ENCODE peak calls at places on chromosomes 7 and 10, in ten cellular contexts. W is fibroblast of villous mesenchyme; Q is spleen; L is NCI-H748 treated with DMSO at 0.1 percent for 48 hours; U is hippocampal formation; X is GM03348; Z is K562; G is CD8-positive, alpha-beta T cell; S is HS-27A; Y is AG08396. V is an unnamed sample.

GRCh38 chr10:104642311-104643022 is 1.4 kb downstream of the SORCS3 start:
- DNase-seq in W (no peak), Q (no peak), L (no peak), U (peak), X (peak), Z (peak), G (no peak), S (no peak), Y (peak), V (peak)

GRCh38 chr7:22665816-22666375 is 61.1 kb upstream of the IL6 start:
- DNase-seq in W (no peak), Q (no peak), L (no peak), U (no peak), X (no peak), Z (no peak), G (no peak), S (no peak), Y (no peak), V (no peak)

GRCh38 chr7:88791891-88792290 is 3.6 kb downstream of the TEX47 start:
- DNase-seq in W (no peak), Q (no peak), L (no peak), U (no peak), X (no peak), Z (no peak), G (no peak), S (no peak), Y (no peak), V (no peak)

GRCh38 chr7:33423646-33424020 is 294.3 kb downstream of the BBS9 start:
- DNase-seq in W (no peak), Q (no peak), L (no peak), U (no peak), X (no peak), Z (peak), G (no peak), S (no peak), Y (no peak), V (no peak)

GRCh38 chr10:28935061-28935460 is 257.7 kb downstream of the BAMBI start:
- DNase-seq in W (no peak), Q (no peak), L (no peak), U (no peak), X (no peak), Z (no peak), G (no peak), S (no peak), Y (no peak), V (no peak)

GRCh38 chr10:20248309-20248708 is 432.1 kb downstream of the PLXDC2 start:
- DNase-seq in W (no peak), Q (no peak), L (no peak), U (no peak), X (no peak), Z (no peak), G (no peak), S (no peak), Y (no peak), V (no peak)

GRCh38 chr7:12456506-12456905 is 52.8 kb upstream of the VWDE start:
- DNase-seq in W (no peak), Q (no peak), L (no peak), U (no peak), X (no peak), Z (no peak), G (no peak), S (no peak), Y (no peak), V (no peak)

GRCh38 chr7:102426268-102427031 is 6.9 kb upstream of the ORAI2 start:
- DNase-seq in W (no peak), Q (peak), L (no peak), U (no peak), X (no peak), Z (no peak), G (peak), S (no peak), Y (no peak), V (no peak)

GRCh38 chr7:55493416-55493815 is 78.9 kb downstream of the VOPP1 start:
- DNase-seq in W (peak), Q (peak), L (no peak), U (no peak), X (peak), Z (no peak), G (no peak), S (no peak), Y (peak), V (peak)

GRCh38 chr7:127715901-127716300 is 63.9 kb downstream of the SND1 start:
- DNase-seq in W (no peak), Q (no peak), L (no peak), U (no peak), X (no peak), Z (no peak), G (no peak), S (no peak), Y (no peak), V (no peak)

GRCh38 chr7:79341902-79342301 is 111.6 kb downstream of the MAGI2 start:
- DNase-seq in W (no peak), Q (no peak), L (no peak), U (no peak), X (no peak), Z (no peak), G (no peak), S (no peak), Y (no peak), V (no peak)

GRCh38 chr10:128063736-128064614 is 62.2 kb downstream of the MKI67 start:
- DNase-seq in W (no peak), Q (peak), L (no peak), U (no peak), X (no peak), Z (no peak), G (no peak), S (no peak), Y (no peak), V (no peak)

GRCh38 chr7:103299660-103300059 is 2.4 kb downstream of the PMPCB start:
- DNase-seq in W (no peak), Q (no peak), L (no peak), U (no peak), X (no peak), Z (no peak), G (no peak), S (no peak), Y (no peak), V (no peak)

GRCh38 chr10:121539757-121540156 is 58.5 kb downstream of the FGFR2 start:
- DNase-seq in W (no peak), Q (no peak), L (no peak), U (no peak), X (no peak), Z (no peak), G (no peak), S (no peak), Y (no peak), V (no peak)

GRCh38 chr10:130128922-130129321 is 7.3 kb upstream of the GLRX3 start:
- DNase-seq in W (no peak), Q (no peak), L (no peak), U (no peak), X (no peak), Z (no peak), G (no peak), S (no peak), Y (no peak), V (no peak)

GRCh38 chr7:114985316-114985715 is 63.4 kb downstream of the MDFIC start:
- DNase-seq in W (no peak), Q (no peak), L (no peak), U (no peak), X (no peak), Z (no peak), G (no peak), S (no peak), Y (no peak), V (no peak)

GRCh38 chr10:104734408-104734807 is 93.3 kb downstream of the SORCS3 start:
- DNase-seq in W (no peak), Q (no peak), L (no peak), U (no peak), X (no peak), Z (no peak), G (no peak), S (no peak), Y (no peak), V (no peak)

GRCh38 chr10:91552260-91552659 is 80.6 kb downstream of the PPP1R3C start:
- DNase-seq in W (no peak), Q (no peak), L (no peak), U (no peak), X (no peak), Z (no peak), G (no peak), S (no peak), Y (no peak), V (no peak)

GRCh38 chr10:12409171-12409570 is 59.8 kb downstream of the CAMK1D start:
- DNase-seq in W (no peak), Q (peak), L (no peak), U (no peak), X (no peak), Z (no peak), G (no peak), S (no peak), Y (no peak), V (no peak)

GRCh38 chr10:112785089-112785488 is 165.0 kb upstream of the TCF7L2 start:
- DNase-seq in W (no peak), Q (no peak), L (no peak), U (no peak), X (no peak), Z (no peak), G (no peak), S (no peak), Y (no peak), V (no peak)

GRCh38 chr10:70676511-70676910 is 4.2 kb downstream of the ADAMTS14 start:
- DNase-seq in W (no peak), Q (no peak), L (no peak), U (no peak), X (no peak), Z (no peak), G (no peak), S (no peak), Y (no peak), V (no peak)

GRCh38 chr7:151590801-151591771 is 71.4 kb upstream of the RHEB start:
- DNase-seq in W (no peak), Q (no peak), L (no peak), U (no peak), X (no peak), Z (no peak), G (no peak), S (no peak), Y (no peak), V (no peak)

GRCh38 chr7:152760384-152761115 is 998 bp downstream of the ACTR3B start:
- DNase-seq in W (no peak), Q (no peak), L (no peak), U (no peak), X (no peak), Z (no peak), G (no peak), S (no peak), Y (no peak), V (peak)

GRCh38 chr7:135817576-135817975 is 69.0 kb upstream of the FAM180A start:
- DNase-seq in W (no peak), Q (no peak), L (no peak), U (no peak), X (no peak), Z (no peak), G (no peak), S (no peak), Y (no peak), V (no peak)

GRCh38 chr7:88218836-88219605 is 817 bp downstream of the SRI start:
- DNase-seq in W (peak), Q (peak), L (peak), U (no peak), X (peak), Z (peak), G (peak), S (no peak), Y (peak), V (peak)

GRCh38 chr7:139734395-139734794 is 43.4 kb downstream of the HIPK2 start:
- DNase-seq in W (peak), Q (no peak), L (no peak), U (no peak), X (peak), Z (no peak), G (no peak), S (no peak), Y (no peak), V (no peak)

GRCh38 chr7:102286237-102287081 is at the start of gene SH2B2:
- DNase-seq in W (peak), Q (peak), L (peak), U (peak), X (peak), Z (peak), G (peak), S (no peak), Y (peak), V (peak)

GRCh38 chr7:98771519-98772241 is 98.1 kb downstream of the TMEM130 start:
- DNase-seq in W (peak), Q (no peak), L (no peak), U (peak), X (peak), Z (no peak), G (no peak), S (no peak), Y (peak), V (no peak)

GRCh38 chr10:117214401-117214800 is 17.1 kb downstream of the KCNK18 start:
- DNase-seq in W (no peak), Q (no peak), L (no peak), U (no peak), X (no peak), Z (no peak), G (no peak), S (no peak), Y (no peak), V (no peak)

GRCh38 chr10:47299989-47300931 is at the start of gene GDF10:
- DNase-seq in W (no peak), Q (no peak), L (no peak), U (no peak), X (peak), Z (no peak), G (no peak), S (no peak), Y (no peak), V (no peak)

GRCh38 chr10:112184379-112184778 is 814 bp upstream of the GPAM start:
- DNase-seq in W (no peak), Q (no peak), L (no peak), U (no peak), X (no peak), Z (no peak), G (no peak), S (no peak), Y (no peak), V (no peak)

GRCh38 chr7:78074713-78075112 is 276.1 kb downstream of the PHTF2 start:
- DNase-seq in W (no peak), Q (no peak), L (peak), U (no peak), X (no peak), Z (no peak), G (no peak), S (no peak), Y (no peak), V (no peak)

GRCh38 chr7:46720761-46721160 is 799.7 kb upstream of the IGFBP3 start:
- DNase-seq in W (no peak), Q (no peak), L (no peak), U (no peak), X (no peak), Z (no peak), G (no peak), S (no peak), Y (no peak), V (peak)

GRCh38 chr7:69861233-69861632 is 263.0 kb downstream of the AUTS2 start:
- DNase-seq in W (no peak), Q (no peak), L (no peak), U (no peak), X (no peak), Z (no peak), G (no peak), S (no peak), Y (no peak), V (no peak)

V was measured in Caki2.